ENCODE peak calls at places on chromosome 1, in eight cellular contexts. D is amniotic stem cell, X is Right ventricle myocardium superior, Z is cardiac fibroblast, R is HTR-8/SVneo, B is adrenal gland, C is H9, K is H54. F is an unnamed sample.
A peak's percentile ranks its signal among the peaks of the same experiment; 100 is the strongest.

GRCh38 chr1:37901893-37902225 is 42.5 kb upstream of the MTF1 start:
- DNase-seq in X (no peak), C (no peak), K (no peak), Z (no peak), R (no peak), B (no peak), D (no peak), F (no peak)

GRCh38 chr1:218620956-218621355 is 275.8 kb downstream of the TGFB2 start:
- DNase-seq in D (no peak), X (no peak), C (no peak), K (peak; percentile 7), R (no peak), B (no peak), Z (peak; percentile 69), F (no peak)

GRCh38 chr1:42186172-42186571 is 21.6 kb upstream of the GUCA2A start:
- DNase-seq in C (no peak), R (no peak), B (no peak), D (no peak), Z (peak; percentile 76), X (no peak), K (no peak), F (no peak)

GRCh38 chr1:234987415-234988159 is 141.1 kb downstream of the TOMM20 start:
- DNase-seq in B (peak; percentile 66), X (peak; percentile 75), K (no peak), D (peak; percentile 30), C (peak; percentile 74), R (peak; percentile 51), Z (peak; percentile 88), F (peak; percentile 85)

GRCh38 chr1:7572654-7573152 is 198.4 kb upstream of the VAMP3 start:
- DNase-seq in X (peak; percentile 13), D (no peak), Z (no peak), B (no peak), K (no peak), C (no peak), R (no peak), F (peak; percentile 18)

GRCh38 chr1:6052543-6053205 is 7.0 kb downstream of the KCNAB2 start:
- DNase-seq in D (peak; percentile 51), R (peak; percentile 71), K (peak; percentile 63), C (peak; percentile 71), Z (peak; percentile 79), B (peak; percentile 77), X (peak; percentile 63), F (peak; percentile 82)

GRCh38 chr1:71850936-71851335 is 431.4 kb downstream of the NEGR1 start:
- DNase-seq in R (no peak), D (no peak), C (no peak), B (no peak), X (no peak), K (no peak), Z (peak; percentile 60), F (peak; percentile 16)

GRCh38 chr1:147636314-147636713 is 34.0 kb downstream of the ACP6 start:
- DNase-seq in Z (no peak), B (no peak), D (no peak), K (no peak), R (no peak), X (no peak), C (no peak), F (no peak)

GRCh38 chr1:152479792-152480595 is 30.6 kb upstream of the LCE5A start:
- DNase-seq in B (peak; percentile 52), K (peak; percentile 57), X (no peak), C (no peak), D (no peak), R (peak; percentile 36), Z (peak; percentile 41), F (peak; percentile 70)

GRCh38 chr1:5375437-5375836 is 616.8 kb downstream of the NPHP4 start:
- DNase-seq in C (no peak), R (no peak), X (no peak), B (no peak), Z (no peak), K (no peak), D (no peak), F (no peak)

GRCh38 chr1:246195296-246195695 is 311.8 kb downstream of the SMYD3 start:
- DNase-seq in Z (no peak), D (no peak), X (no peak), C (no peak), R (no peak), B (no peak), K (no peak), F (no peak)

GRCh38 chr1:61517345-61517744 is 207.6 kb downstream of the TM2D1 start:
- DNase-seq in K (no peak), B (no peak), R (no peak), C (no peak), Z (no peak), D (no peak), X (no peak), F (no peak)